ENCODE peak calls at places on chromosome 11, in eight cellular contexts. R is HT1080; E is posterior cingulate gyrus; S is SHP77 treated with DMSO at 0.1 percent for 48 hours; H is endodermal cell; M is stimulated activated CD8-positive, alpha-beta memory T cell treated with anti-CD3 and anti-CD28 coated beads, Interleukin-2, amount 100 ng/mL, for 1 hour; T is GM12864; G is hypothalamus. W is an unnamed sample.

GRCh38 chr11:65412271-65413076 is 10.1 kb upstream of the NEAT1 start:
- DNase-seq in R (no peak), E (peak), S (no peak), H (peak), M (no peak), T (no peak), G (no peak), W (no peak)

GRCh38 chr11:92340839-92341238 is 116.2 kb downstream of the FAT3 start:
- DNase-seq in R (peak), E (no peak), S (no peak), H (peak), M (no peak), T (peak), G (peak), W (no peak)

GRCh38 chr11:67099841-67100324 is 19.2 kb upstream of the KDM2A start:
- DNase-seq in R (no peak), E (peak), S (no peak), H (no peak), M (no peak), T (peak), G (no peak), W (no peak)

GRCh38 chr11:16191852-16192240 is 164.5 kb downstream of the SOX6 start:
- DNase-seq in R (no peak), E (no peak), S (no peak), H (no peak), M (no peak), T (no peak), G (no peak), W (no peak)

GRCh38 chr11:11450744-11451362 is 97.8 kb upstream of the CSNK2A3 start:
- DNase-seq in R (peak), E (no peak), S (no peak), H (no peak), M (no peak), T (no peak), G (no peak), W (no peak)

GRCh38 chr11:112961146-112961668 is at the start of gene NCAM1:
- DNase-seq in R (peak), E (peak), S (peak), H (peak), M (peak), T (no peak), G (peak), W (peak)

GRCh38 chr11:122229078-122229477 is 113.1 kb upstream of the BLID start:
- DNase-seq in R (no peak), E (no peak), S (no peak), H (no peak), M (no peak), T (no peak), G (no peak), W (no peak)

GRCh38 chr11:14539867-14540475 is 19.8 kb upstream of the PSMA1 start:
- DNase-seq in R (no peak), E (no peak), S (peak), H (no peak), M (no peak), T (no peak), G (no peak), W (no peak)

GRCh38 chr11:11622772-11623531 is 1.1 kb upstream of the GALNT18 start:
- DNase-seq in R (no peak), E (no peak), S (no peak), H (no peak), M (no peak), T (no peak), G (no peak), W (no peak)